ENCODE peak calls at places on chromosomes 7 and 10, in ten cellular contexts. K is neuronal stem cell, W is fibroblast of pulmonary artery, M is pancreas, B is left ventricle myocardium superior, U is amniotic stem cell, C is MV-4-11, J is NCI-H510A treated with DMSO at 0.1 percent for 48 hours, D is hepatocyte, O is psoas muscle. S is an unnamed sample.

GRCh38 chr7:1536768-1537630 is 6.5 kb downstream of the MAFK start:
- DNase-seq in O (peak; percentile 98), B (peak; percentile 97), D (peak; percentile 99), C (peak; percentile 17), U (peak; percentile 98), W (peak; percentile 99), M (peak; percentile 96), J (no peak), K (peak; percentile 77), S (peak; percentile 96)

GRCh38 chr10:26441491-26442214 is 3.5 kb downstream of the APBB1IP start:
- DNase-seq in C (no peak), M (no peak), D (no peak), O (no peak), U (no peak), J (no peak), K (no peak), W (no peak), B (no peak), S (no peak)

GRCh38 chr7:17099083-17099973 is 199.1 kb upstream of the AHR start:
- DNase-seq in D (peak; percentile 74), O (peak; percentile 30), W (peak; percentile 94), K (no peak), J (no peak), B (no peak), M (peak; percentile 86), C (no peak), U (no peak), S (no peak)

GRCh38 chr10:129417164-129417563 is 49.9 kb upstream of the MGMT start:
- DNase-seq in W (no peak), M (no peak), J (no peak), U (no peak), D (no peak), O (no peak), K (no peak), C (no peak), B (no peak), S (no peak)

GRCh38 chr10:30151581-30152389 is 92.4 kb upstream of the JCAD start:
- DNase-seq in D (peak; percentile 49), W (peak; percentile 81), J (no peak), B (peak; percentile 30), K (no peak), O (no peak), U (peak; percentile 45), M (no peak), C (peak; percentile 91), S (peak; percentile 49)

GRCh38 chr10:70478191-70479160 is at the start of gene PALD1:
- DNase-seq in C (peak; percentile 61), M (peak; percentile 68), D (peak; percentile 72), U (no peak), B (peak; percentile 83), J (peak; percentile 42), O (peak; percentile 82), K (peak; percentile 69), W (peak; percentile 5), S (peak; percentile 87)

GRCh38 chr7:99371376-99371920 is 3.1 kb upstream of the ARPC1B start:
- DNase-seq in J (no peak), C (no peak), O (peak; percentile 15), M (no peak), D (no peak), W (no peak), K (no peak), U (no peak), B (no peak), S (no peak)

GRCh38 chr7:152859781-152860191 is 100.2 kb downstream of the ACTR3B start:
- DNase-seq in B (no peak), J (no peak), K (no peak), C (no peak), M (no peak), D (no peak), U (no peak), W (no peak), O (no peak), S (no peak)

GRCh38 chr10:71234970-71235681 is 22.8 kb downstream of the UNC5B start:
- DNase-seq in M (peak; percentile 44), J (no peak), O (no peak), C (no peak), U (no peak), D (peak; percentile 82), W (peak; percentile 85), B (peak; percentile 82), K (no peak), S (peak; percentile 84)

GRCh38 chr10:75776738-75777504 is 345.5 kb downstream of the LRMDA start:
- DNase-seq in M (peak; percentile 86), C (no peak), U (no peak), D (no peak), J (peak; percentile 53), W (no peak), O (no peak), K (no peak), B (no peak), S (no peak)

GRCh38 chr10:21976280-21976679 is 27.2 kb downstream of the DNAJC1 start:
- DNase-seq in M (no peak), B (no peak), D (no peak), O (no peak), W (no peak), C (no peak), K (no peak), U (no peak), J (no peak), S (no peak)

GRCh38 chr7:136470179-136470578 is 398.3 kb upstream of the CHRM2 start:
- DNase-seq in U (no peak), M (no peak), W (no peak), C (no peak), D (no peak), B (no peak), O (no peak), J (no peak), K (no peak), S (no peak)

GRCh38 chr10:91908358-91909177 is 718 bp downstream of the FGFBP3 start:
- DNase-seq in O (peak; percentile 87), M (peak; percentile 83), U (no peak), W (peak; percentile 77), J (peak; percentile 83), D (peak; percentile 88), K (no peak), C (peak; percentile 81), B (peak; percentile 83), S (peak; percentile 87)

GRCh38 chr7:50868426-50869100 is 85.9 kb upstream of the GRB10 start:
- DNase-seq in U (no peak), D (no peak), O (no peak), W (no peak), C (no peak), M (no peak), J (no peak), B (no peak), K (no peak), S (no peak)

GRCh38 chr10:72243822-72244437 is 27.9 kb upstream of the ASCC1 start:
- DNase-seq in O (peak; percentile 84), K (no peak), W (peak; percentile 98), B (peak; percentile 69), D (peak; percentile 84), C (no peak), J (no peak), U (peak; percentile 82), M (no peak), S (peak; percentile 58)

GRCh38 chr10:93417886-93418285 is 64.2 kb downstream of the MYOF start:
- DNase-seq in M (no peak), B (no peak), C (no peak), U (no peak), D (no peak), O (no peak), K (no peak), J (no peak), W (no peak), S (no peak)

GRCh38 chr10:30759423-30759822 is 129.9 kb upstream of the LYZL2 start:
- DNase-seq in J (no peak), O (no peak), B (no peak), D (no peak), C (no peak), K (no peak), W (no peak), M (no peak), U (peak; percentile 25), S (no peak)

GRCh38 chr10:23081156-23081833 is 14.1 kb upstream of the MSRB2 start:
- DNase-seq in U (no peak), K (no peak), M (no peak), D (no peak), C (no peak), O (no peak), W (no peak), B (no peak), J (no peak), S (no peak)

GRCh38 chr7:129578829-129579228 is 32.7 kb upstream of the NRF1 start:
- DNase-seq in C (no peak), O (no peak), J (no peak), D (no peak), B (no peak), U (no peak), K (no peak), M (no peak), W (no peak), S (no peak)

GRCh38 chr7:144403102-144403501 is 391 bp downstream of the NOBOX start:
- DNase-seq in M (no peak), C (no peak), D (no peak), B (no peak), J (no peak), W (no peak), U (no peak), O (no peak), K (no peak), S (no peak)

GRCh38 chr10:6095810-6096209 is 7.0 kb downstream of the RBM17 start:
- DNase-seq in M (no peak), B (no peak), D (no peak), C (no peak), O (no peak), K (no peak), W (no peak), J (no peak), U (no peak), S (no peak)

GRCh38 chr10:7123719-7124118 is 287.1 kb downstream of the SFMBT2 start:
- DNase-seq in J (no peak), D (no peak), C (no peak), O (no peak), B (no peak), M (no peak), W (no peak), K (no peak), U (no peak), S (no peak)

GRCh38 chr10:484925-485661 is 204.4 kb downstream of the DIP2C start:
- DNase-seq in O (peak; percentile 42), D (no peak), U (no peak), J (no peak), W (no peak), C (no peak), K (no peak), B (no peak), M (no peak), S (no peak)

GRCh38 chr10:125030567-125031197 is 88.8 kb downstream of the ZRANB1 start:
- DNase-seq in D (no peak), K (no peak), U (no peak), W (no peak), B (peak; percentile 58), J (no peak), O (peak; percentile 73), C (no peak), M (peak; percentile 69), S (no peak)

GRCh38 chr10:55500931-55501559 is 700.0 kb upstream of the PCDH15 start:
- DNase-seq in U (no peak), K (peak; percentile 37), B (no peak), O (no peak), J (no peak), C (peak; percentile 3), W (peak; percentile 34), M (no peak), D (peak; percentile 49), S (no peak)

GRCh38 chr7:110590415-110590814 is 500.5 kb upstream of the LRRN3 start:
- DNase-seq in J (no peak), B (no peak), M (no peak), O (no peak), W (no peak), C (no peak), D (no peak), K (no peak), U (no peak), S (no peak)

GRCh38 chr10:8049151-8049873 is 5.2 kb upstream of the GATA3 start:
- DNase-seq in J (no peak), O (no peak), K (peak; percentile 32), U (no peak), M (no peak), W (no peak), B (no peak), D (peak; percentile 25), C (no peak), S (no peak)

GRCh38 chr7:102287082-102287464 is 405 bp downstream of the SH2B2 start:
- DNase-seq in W (no peak), C (no peak), M (no peak), O (no peak), U (no peak), K (peak; percentile 41), B (no peak), J (no peak), D (no peak), S (no peak)